ENCODE peak calls at places on chromosomes 16 and 17, in eight cellular contexts. One of them, this sample, is unnamed.

GRCh38 chr17:65868881-65869280 is 307.4 kb upstream of the AXIN2 start:
- DNase-seq in heart right ventricle: no peak
- DNase-seq in transverse colon: no peak
- DNase-seq in CD8-positive, alpha-beta T cell: no peak
- DNase-seq in AG04449: no peak
- DNase-seq in glutamatergic neuron: no peak
- DNase-seq in stomach: no peak
- DNase-seq in endothelial cell: no peak
- DNase-seq in this sample: no peak

GRCh38 chr16:31093132-31093703 is 1.4 kb downstream of the VKORC1 start:
- DNase-seq in AG04449: no peak
- DNase-seq in CD8-positive, alpha-beta T cell: no peak
- DNase-seq in transverse colon: peak; percentile 33
- DNase-seq in endothelial cell: no peak
- DNase-seq in glutamatergic neuron: peak; percentile 68
- DNase-seq in stomach: no peak
- DNase-seq in heart right ventricle: no peak
- DNase-seq in this sample: peak; percentile 82

GRCh38 chr17:48294193-48294909 is 135.7 kb downstream of the SKAP1 start:
- DNase-seq in heart right ventricle: no peak
- DNase-seq in glutamatergic neuron: no peak
- DNase-seq in stomach: no peak
- DNase-seq in transverse colon: no peak
- DNase-seq in endothelial cell: no peak
- DNase-seq in CD8-positive, alpha-beta T cell: no peak
- DNase-seq in AG04449: no peak
- DNase-seq in this sample: no peak

GRCh38 chr17:78173025-78173715 is 4.8 kb downstream of the SYNGR2 start:
- DNase-seq in AG04449: no peak
- DNase-seq in CD8-positive, alpha-beta T cell: no peak
- DNase-seq in stomach: no peak
- DNase-seq in endothelial cell: no peak
- DNase-seq in glutamatergic neuron: no peak
- DNase-seq in transverse colon: peak; percentile 68
- DNase-seq in heart right ventricle: no peak
- DNase-seq in this sample: no peak

GRCh38 chr17:61757168-61757567 is 106.2 kb downstream of the BRIP1 start:
- DNase-seq in AG04449: no peak
- DNase-seq in stomach: no peak
- DNase-seq in CD8-positive, alpha-beta T cell: no peak
- DNase-seq in endothelial cell: no peak
- DNase-seq in glutamatergic neuron: no peak
- DNase-seq in transverse colon: no peak
- DNase-seq in heart right ventricle: no peak
- DNase-seq in this sample: no peak

GRCh38 chr16:67483731-67484525 is 581 bp upstream of the AGRP start:
- DNase-seq in AG04449: no peak
- DNase-seq in glutamatergic neuron: no peak
- DNase-seq in endothelial cell: no peak
- DNase-seq in stomach: no peak
- DNase-seq in CD8-positive, alpha-beta T cell: no peak
- DNase-seq in heart right ventricle: no peak
- DNase-seq in transverse colon: no peak
- DNase-seq in this sample: no peak

GRCh38 chr16:53789159-53789558 is 85.2 kb downstream of the FTO start:
- DNase-seq in AG04449: peak; percentile 88
- DNase-seq in CD8-positive, alpha-beta T cell: no peak
- DNase-seq in glutamatergic neuron: no peak
- DNase-seq in endothelial cell: no peak
- DNase-seq in heart right ventricle: no peak
- DNase-seq in transverse colon: no peak
- DNase-seq in stomach: no peak
- DNase-seq in this sample: no peak

GRCh38 chr17:51540151-51540550 is 279.8 kb downstream of the UTP18 start:
- DNase-seq in transverse colon: no peak
- DNase-seq in CD8-positive, alpha-beta T cell: no peak
- DNase-seq in endothelial cell: no peak
- DNase-seq in AG04449: no peak
- DNase-seq in heart right ventricle: no peak
- DNase-seq in stomach: no peak
- DNase-seq in glutamatergic neuron: no peak
- DNase-seq in this sample: no peak

GRCh38 chr17:77852666-77853207 is 105.8 kb upstream of the TNRC6C start:
- DNase-seq in transverse colon: no peak
- DNase-seq in glutamatergic neuron: no peak
- DNase-seq in stomach: no peak
- DNase-seq in heart right ventricle: no peak
- DNase-seq in AG04449: no peak
- DNase-seq in endothelial cell: no peak
- DNase-seq in CD8-positive, alpha-beta T cell: no peak
- DNase-seq in this sample: no peak

GRCh38 chr16:66324785-66325184 is 41.7 kb upstream of the CDH5 start:
- DNase-seq in stomach: no peak
- DNase-seq in CD8-positive, alpha-beta T cell: no peak
- DNase-seq in heart right ventricle: no peak
- DNase-seq in endothelial cell: peak; percentile 70
- DNase-seq in transverse colon: no peak
- DNase-seq in glutamatergic neuron: peak; percentile 69
- DNase-seq in AG04449: no peak
- DNase-seq in this sample: no peak

GRCh38 chr17:31433091-31433790 is 41.8 kb downstream of the RAB11FIP4 start:
- DNase-seq in heart right ventricle: no peak
- DNase-seq in transverse colon: no peak
- DNase-seq in CD8-positive, alpha-beta T cell: peak; percentile 40
- DNase-seq in AG04449: no peak
- DNase-seq in endothelial cell: peak; percentile 23
- DNase-seq in stomach: no peak
- DNase-seq in glutamatergic neuron: no peak
- DNase-seq in this sample: no peak

GRCh38 chr17:63246344-63246743 is 199.8 kb downstream of the CYB561 start:
- DNase-seq in AG04449: peak; percentile 19
- DNase-seq in endothelial cell: no peak
- DNase-seq in glutamatergic neuron: no peak
- DNase-seq in stomach: no peak
- DNase-seq in CD8-positive, alpha-beta T cell: no peak
- DNase-seq in heart right ventricle: no peak
- DNase-seq in transverse colon: no peak
- DNase-seq in this sample: no peak

GRCh38 chr17:77728871-77729270 is 229.6 kb upstream of the TNRC6C start:
- DNase-seq in transverse colon: no peak
- DNase-seq in endothelial cell: no peak
- DNase-seq in glutamatergic neuron: no peak
- DNase-seq in heart right ventricle: no peak
- DNase-seq in AG04449: no peak
- DNase-seq in CD8-positive, alpha-beta T cell: no peak
- DNase-seq in stomach: no peak
- DNase-seq in this sample: peak; percentile 7

GRCh38 chr17:81366648-81367047 is 28.6 kb upstream of the BAHCC1 start:
- DNase-seq in AG04449: no peak
- DNase-seq in endothelial cell: no peak
- DNase-seq in heart right ventricle: no peak
- DNase-seq in stomach: no peak
- DNase-seq in transverse colon: no peak
- DNase-seq in CD8-positive, alpha-beta T cell: no peak
- DNase-seq in glutamatergic neuron: no peak
- DNase-seq in this sample: no peak

GRCh38 chr17:81365601-81366585 is 29.4 kb upstream of the BAHCC1 start:
- DNase-seq in CD8-positive, alpha-beta T cell: no peak
- DNase-seq in stomach: peak; percentile 95
- DNase-seq in AG04449: no peak
- DNase-seq in heart right ventricle: no peak
- DNase-seq in glutamatergic neuron: no peak
- DNase-seq in endothelial cell: no peak
- DNase-seq in transverse colon: peak; percentile 83
- DNase-seq in this sample: no peak

GRCh38 chr17:81365148-81365600 is 30.1 kb upstream of the BAHCC1 start:
- DNase-seq in heart right ventricle: peak; percentile 46
- DNase-seq in endothelial cell: no peak
- DNase-seq in glutamatergic neuron: no peak
- DNase-seq in CD8-positive, alpha-beta T cell: no peak
- DNase-seq in transverse colon: peak; percentile 77
- DNase-seq in AG04449: no peak
- DNase-seq in stomach: peak; percentile 89
- DNase-seq in this sample: no peak

GRCh38 chr17:81367171-81367570 is 28.1 kb upstream of the BAHCC1 start:
- DNase-seq in heart right ventricle: no peak
- DNase-seq in CD8-positive, alpha-beta T cell: no peak
- DNase-seq in AG04449: no peak
- DNase-seq in endothelial cell: no peak
- DNase-seq in transverse colon: no peak
- DNase-seq in glutamatergic neuron: no peak
- DNase-seq in stomach: no peak
- DNase-seq in this sample: no peak

GRCh38 chr17:81364278-81365147 is 30.7 kb upstream of the BAHCC1 start:
- DNase-seq in glutamatergic neuron: no peak
- DNase-seq in heart right ventricle: no peak
- DNase-seq in endothelial cell: no peak
- DNase-seq in stomach: no peak
- DNase-seq in transverse colon: peak; percentile 31
- DNase-seq in CD8-positive, alpha-beta T cell: no peak
- DNase-seq in AG04449: no peak
- DNase-seq in this sample: no peak
- TF ChIP-seq CTCF in glutamatergic neuron: no peak
- TF ChIP-seq CTCF in heart right ventricle: no peak
- TF ChIP-seq CTCF in endothelial cell: no peak
- TF ChIP-seq CTCF in stomach: no peak
- TF ChIP-seq CTCF in transverse colon: no peak
- TF ChIP-seq CTCF in CD8-positive, alpha-beta T cell: no peak
- TF ChIP-seq CTCF in AG04449: no peak
- TF ChIP-seq CTCF in this sample: no peak

DNA sequence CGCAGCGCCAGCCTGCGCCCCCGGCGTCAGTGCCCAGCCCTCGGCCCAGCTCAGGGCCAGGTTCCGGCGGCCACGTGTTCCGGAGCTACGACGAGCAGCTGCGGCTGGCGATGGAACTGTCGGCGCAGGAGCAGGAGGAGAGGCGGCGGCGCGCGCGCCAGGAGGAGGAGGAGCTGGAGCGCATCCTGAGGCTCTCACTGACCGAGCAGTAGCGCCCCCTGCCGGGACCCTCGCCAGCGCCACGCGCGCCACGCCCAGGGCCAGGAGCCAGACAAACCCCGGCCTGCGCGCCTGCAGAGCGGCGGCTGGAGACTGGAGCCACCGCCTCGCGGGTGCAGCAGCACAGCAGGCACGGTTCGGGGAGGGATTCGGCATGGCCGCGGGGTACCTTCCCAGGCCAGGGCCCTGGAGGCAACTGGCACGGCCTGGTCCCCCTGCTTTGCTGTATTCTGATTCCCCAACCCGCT is 9.3 kb downstream of the CORO6 start:
- DNase-seq in heart right ventricle: peak; percentile 95
- DNase-seq in CD8-positive, alpha-beta T cell: peak; percentile 91
- DNase-seq in endothelial cell: peak; percentile 99
- DNase-seq in transverse colon: peak; percentile 95
- DNase-seq in stomach: peak; percentile 93
- DNase-seq in glutamatergic neuron: peak; percentile 98
- DNase-seq in AG04449: no peak
- DNase-seq in this sample: peak; percentile 93
- TF ChIP-seq CTCF in heart right ventricle: peak; percentile 95
- TF ChIP-seq CTCF in CD8-positive, alpha-beta T cell: peak; percentile 90
- TF ChIP-seq CTCF in endothelial cell: peak; percentile 94
- TF ChIP-seq CTCF in transverse colon: peak; percentile 75
- TF ChIP-seq CTCF in stomach: no peak
- TF ChIP-seq CTCF in glutamatergic neuron: peak; percentile 90
- TF ChIP-seq CTCF in AG04449: peak; percentile 91
- TF ChIP-seq CTCF in this sample: peak; percentile 79

GRCh38 chr17:38864636-38865398 is 5.0 kb upstream of the LASP1 start:
- DNase-seq in stomach: no peak
- DNase-seq in endothelial cell: no peak
- DNase-seq in AG04449: no peak
- DNase-seq in glutamatergic neuron: no peak
- DNase-seq in heart right ventricle: no peak
- DNase-seq in CD8-positive, alpha-beta T cell: no peak
- DNase-seq in transverse colon: no peak
- DNase-seq in this sample: no peak

GRCh38 chr17:38869647-38870258 is at the start of gene LASP1:
- DNase-seq in stomach: peak; percentile 92
- DNase-seq in AG04449: no peak
- DNase-seq in CD8-positive, alpha-beta T cell: peak; percentile 82
- DNase-seq in transverse colon: peak; percentile 93
- DNase-seq in heart right ventricle: peak; percentile 90
- DNase-seq in endothelial cell: peak; percentile 86
- DNase-seq in glutamatergic neuron: peak; percentile 82
- DNase-seq in this sample: peak; percentile 93

GRCh38 chr17:38868968-38869646 is 751 bp upstream of the LASP1 start:
- DNase-seq in transverse colon: peak; percentile 94
- DNase-seq in endothelial cell: peak; percentile 91
- DNase-seq in AG04449: no peak
- DNase-seq in CD8-positive, alpha-beta T cell: peak; percentile 84
- DNase-seq in heart right ventricle: peak; percentile 92
- DNase-seq in glutamatergic neuron: peak; percentile 92
- DNase-seq in stomach: peak; percentile 94
- DNase-seq in this sample: peak; percentile 90

GRCh38 chr17:38868095-38868967 is 1.5 kb upstream of the LASP1 start:
- DNase-seq in transverse colon: peak; percentile 56
- DNase-seq in glutamatergic neuron: no peak
- DNase-seq in stomach: peak; percentile 44
- DNase-seq in CD8-positive, alpha-beta T cell: no peak
- DNase-seq in endothelial cell: peak; percentile 36
- DNase-seq in AG04449: no peak
- DNase-seq in heart right ventricle: peak; percentile 72
- DNase-seq in this sample: peak; percentile 22

DNA sequence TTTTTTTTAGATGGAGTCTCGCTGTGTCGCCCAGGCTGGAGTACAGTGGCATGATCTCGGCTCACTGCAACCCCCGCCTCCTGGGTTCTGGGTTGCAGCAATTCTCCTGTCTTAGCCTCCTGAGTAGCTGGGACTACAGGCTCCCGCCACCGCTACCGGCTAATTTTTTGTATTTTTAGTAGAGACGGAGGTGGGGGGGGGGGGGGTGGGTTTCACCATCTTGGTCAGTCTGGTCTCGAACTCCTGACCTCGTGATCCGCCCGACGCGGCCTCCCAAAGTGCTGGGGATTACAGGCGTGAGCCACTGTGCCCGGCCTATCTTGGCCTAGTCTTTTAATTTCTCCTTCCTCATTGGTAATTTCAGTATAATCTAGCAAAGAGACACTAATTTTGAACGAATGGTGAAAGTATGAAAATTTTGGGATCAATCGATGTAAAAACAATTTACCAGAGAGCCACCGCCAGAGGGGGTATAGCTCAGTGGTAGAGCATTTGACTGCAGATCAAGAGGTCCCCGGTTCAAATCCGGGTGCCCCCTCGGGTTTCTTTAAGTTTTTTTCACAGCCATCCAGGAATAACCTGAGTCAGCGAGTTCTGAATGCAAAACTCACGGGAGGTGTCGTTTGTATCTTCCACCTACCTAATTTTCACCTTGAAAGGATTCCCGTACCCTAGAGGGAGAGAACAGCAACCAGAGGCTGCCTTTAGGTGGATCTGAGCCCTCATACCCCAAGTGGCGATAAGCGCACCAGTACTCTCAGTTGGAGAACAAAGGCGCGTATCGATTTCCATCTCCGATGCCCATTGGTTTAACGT is 2.5 kb upstream of the LASP1 start:
- DNase-seq in CD8-positive, alpha-beta T cell: no peak
- DNase-seq in stomach: peak; percentile 46
- DNase-seq in endothelial cell: peak; percentile 74
- DNase-seq in transverse colon: peak; percentile 57
- DNase-seq in heart right ventricle: peak; percentile 57
- DNase-seq in glutamatergic neuron: peak; percentile 71
- DNase-seq in AG04449: no peak
- DNase-seq in this sample: peak; percentile 73
- TF ChIP-seq CTCF in CD8-positive, alpha-beta T cell: peak; percentile 52
- TF ChIP-seq CTCF in stomach: no peak
- TF ChIP-seq CTCF in endothelial cell: peak; percentile 50
- TF ChIP-seq CTCF in transverse colon: peak; percentile 7
- TF ChIP-seq CTCF in heart right ventricle: peak; percentile 49
- TF ChIP-seq CTCF in glutamatergic neuron: peak; percentile 66
- TF ChIP-seq CTCF in AG04449: no peak
- TF ChIP-seq CTCF in this sample: peak; percentile 30

GRCh38 chr17:45813051-45813731 is 29.1 kb downstream of the CRHR1 start:
- DNase-seq in endothelial cell: peak; percentile 73
- DNase-seq in CD8-positive, alpha-beta T cell: no peak
- DNase-seq in glutamatergic neuron: peak; percentile 79
- DNase-seq in transverse colon: no peak
- DNase-seq in AG04449: no peak
- DNase-seq in heart right ventricle: no peak
- DNase-seq in stomach: no peak
- DNase-seq in this sample: no peak
- TF ChIP-seq CTCF in endothelial cell: peak; percentile 49
- TF ChIP-seq CTCF in CD8-positive, alpha-beta T cell: no peak
- TF ChIP-seq CTCF in glutamatergic neuron: peak; percentile 54
- TF ChIP-seq CTCF in transverse colon: no peak
- TF ChIP-seq CTCF in AG04449: peak; percentile 14
- TF ChIP-seq CTCF in heart right ventricle: no peak
- TF ChIP-seq CTCF in stomach: no peak
- TF ChIP-seq CTCF in this sample: no peak

This sample was measured in right lobe of liver.